ENCODE peak calls at places on chromosome 18, in four cellular contexts. One of them, this sample, is unnamed. For H3F3A, the result is how much of the 10 kb centered on the place peaks cover.

GRCh38 chr18:13366977-13367892 is 148.7 kb downstream of the LDLRAD4 start:
- DNase-seq in neural progenitor cell: no peak
- DNase-seq in MM.1S: no peak
- DNase-seq in GM23338: no peak
- DNase-seq in this sample: no peak

GRCh38 chr18:72762505-72763122 is 105.2 kb downstream of the NETO1 start:
- DNase-seq in neural progenitor cell: peak
- DNase-seq in MM.1S: peak
- DNase-seq in GM23338: peak
- DNase-seq in this sample: peak

GRCh38 chr18:48784654-48785053 is 166.1 kb downstream of the SMAD7 start:
- DNase-seq in MM.1S: peak
- DNase-seq in neural progenitor cell: no peak
- DNase-seq in GM23338: no peak
- DNase-seq in this sample: no peak

GRCh38 chr18:3901811-3902210 is 451.8 kb downstream of the TGIF1 start:
- DNase-seq in GM23338: no peak
- DNase-seq in neural progenitor cell: no peak
- DNase-seq in MM.1S: no peak
- DNase-seq in this sample: no peak

GRCh38 chr18:54149078-54149697 is 75.3 kb downstream of the MBD2 start:
- DNase-seq in GM23338: peak
- DNase-seq in neural progenitor cell: no peak
- DNase-seq in MM.1S: no peak
- DNase-seq in this sample: peak

GRCh38 chr18:60664736-60665135 is 292.2 kb upstream of the MC4R start:
- DNase-seq in GM23338: no peak
- DNase-seq in neural progenitor cell: no peak
- DNase-seq in MM.1S: peak
- DNase-seq in this sample: no peak

GRCh38 chr18:22504665-22505064 is 87.0 kb upstream of the CTAGE1 start:
- DNase-seq in GM23338: no peak
- DNase-seq in MM.1S: no peak
- DNase-seq in neural progenitor cell: no peak
- DNase-seq in this sample: no peak

GRCh38 chr18:12309683-12310198 is 1.7 kb downstream of the TUBB6 start:
- DNase-seq in GM23338: no peak
- DNase-seq in neural progenitor cell: no peak
- DNase-seq in MM.1S: no peak
- DNase-seq in this sample: no peak

GRCh38 chr18:8525692-8526091 is 83.5 kb upstream of the RAB12 start:
- DNase-seq in GM23338: peak
- DNase-seq in neural progenitor cell: peak
- DNase-seq in MM.1S: no peak
- DNase-seq in this sample: no peak

GRCh38 chr18:7608174-7608550 is 41.0 kb downstream of the PTPRM start:
- DNase-seq in GM23338: no peak
- DNase-seq in neural progenitor cell: no peak
- DNase-seq in MM.1S: no peak
- DNase-seq in this sample: no peak

GRCh38 chr18:12637393-12637792 is 20.5 kb downstream of the SPIRE1 start:
- DNase-seq in neural progenitor cell: no peak
- DNase-seq in MM.1S: no peak
- DNase-seq in GM23338: no peak
- DNase-seq in this sample: no peak

GRCh38 chr18:57956495-57956894 is 87.5 kb upstream of the NEDD4L start:
- DNase-seq in GM23338: no peak
- DNase-seq in MM.1S: no peak
- DNase-seq in neural progenitor cell: no peak
- DNase-seq in this sample: no peak

GRCh38 chr18:68763082-68763481 is 34.8 kb upstream of the CCDC102B start:
- DNase-seq in neural progenitor cell: no peak
- DNase-seq in GM23338: no peak
- DNase-seq in MM.1S: no peak
- DNase-seq in this sample: no peak

GRCh38 chr18:46712406-46712805 is 44.4 kb downstream of the ST8SIA5 start:
- DNase-seq in neural progenitor cell: no peak
- DNase-seq in GM23338: no peak
- DNase-seq in MM.1S: no peak
- DNase-seq in this sample: no peak

GRCh38 chr18:55634545-55634944 is 46.6 kb upstream of the TCF4 start:
- DNase-seq in neural progenitor cell: no peak
- DNase-seq in MM.1S: no peak
- DNase-seq in GM23338: no peak
- DNase-seq in this sample: no peak

GRCh38 chr18:50338122-50338521 is 36.7 kb upstream of the SKA1 start:
- DNase-seq in MM.1S: no peak
- DNase-seq in GM23338: no peak
- DNase-seq in neural progenitor cell: no peak
- DNase-seq in this sample: no peak

GRCh38 chr18:13273800-13274199 is 55.2 kb downstream of the LDLRAD4 start:
- DNase-seq in MM.1S: no peak
- DNase-seq in neural progenitor cell: no peak
- DNase-seq in GM23338: no peak
- DNase-seq in this sample: no peak

GRCh38 chr18:31241900-31242409 is 76.0 kb upstream of the DSG1 start:
- DNase-seq in MM.1S: no peak
- DNase-seq in GM23338: peak
- DNase-seq in neural progenitor cell: peak
- DNase-seq in this sample: peak

GRCh38 chr18:31244737-31245432 is 73.1 kb upstream of the DSG1 start:
- DNase-seq in MM.1S: no peak
- DNase-seq in neural progenitor cell: peak
- DNase-seq in GM23338: no peak
- DNase-seq in this sample: peak

GRCh38 chr18:79901665-79902064 is 49.8 kb downstream of the SLC66A2 start:
- DNase-seq in GM23338: no peak
- DNase-seq in MM.1S: no peak
- DNase-seq in neural progenitor cell: no peak
- DNase-seq in this sample: no peak

GRCh38 chr18:57984490-57985109 is 59.4 kb upstream of the NEDD4L start:
- DNase-seq in GM23338: no peak
- DNase-seq in neural progenitor cell: no peak
- DNase-seq in MM.1S: no peak
- DNase-seq in this sample: no peak

GRCh38 chr18:31942301-31942998 is 478 bp downstream of the TRAPPC8 start:
- DNase-seq in GM23338: peak
- DNase-seq in neural progenitor cell: peak
- DNase-seq in MM.1S: peak
- DNase-seq in this sample: peak

GRCh38 chr18:34957119-34957863 is 83.9 kb upstream of the MAPRE2 start:
- DNase-seq in GM23338: peak
- DNase-seq in neural progenitor cell: no peak
- DNase-seq in MM.1S: no peak
- DNase-seq in this sample: no peak

GRCh38 chr18:48993586-48993985 is 42.8 kb upstream of the SMAD7 start:
- DNase-seq in MM.1S: no peak
- DNase-seq in neural progenitor cell: no peak
- DNase-seq in GM23338: no peak
- DNase-seq in this sample: no peak

GRCh38 chr18:62737474-62737873 is 22.1 kb downstream of the PHLPP1 start:
- DNase-seq in MM.1S: no peak
- DNase-seq in neural progenitor cell: no peak
- DNase-seq in GM23338: peak
- DNase-seq in this sample: no peak
- H3K27ac ChIP-seq in MM.1S: no peak
- H3K27ac ChIP-seq in neural progenitor cell: no peak
- H3K27ac ChIP-seq in GM23338: peak
- H3K27ac ChIP-seq in this sample: no peak

GRCh38 chr18:26103579-26103978 is 13.2 kb upstream of the SS18 start:
- DNase-seq in neural progenitor cell: peak
- DNase-seq in MM.1S: peak
- DNase-seq in GM23338: peak
- DNase-seq in this sample: no peak
- TF ChIP-seq CTCF in neural progenitor cell: peak
- TF ChIP-seq CTCF in MM.1S: peak
- TF ChIP-seq CTCF in GM23338: peak
- TF ChIP-seq CTCF in this sample: no peak

GRCh38 chr18:70293166-70293565 is 4.3 kb downstream of the SOCS6 start:
- DNase-seq in neural progenitor cell: no peak
- DNase-seq in MM.1S: no peak
- DNase-seq in GM23338: no peak
- DNase-seq in this sample: no peak

GRCh38 chr18:70290482-70291294 is 1.8 kb downstream of the SOCS6 start:
- DNase-seq in neural progenitor cell: no peak
- DNase-seq in GM23338: no peak
- DNase-seq in MM.1S: no peak
- DNase-seq in this sample: no peak

GRCh38 chr18:70291295-70291574 is 2.4 kb downstream of the SOCS6 start:
- DNase-seq in MM.1S: no peak
- DNase-seq in neural progenitor cell: no peak
- DNase-seq in GM23338: no peak
- DNase-seq in this sample: no peak

GRCh38 chr18:70294471-70295191 is 5.8 kb downstream of the SOCS6 start:
- DNase-seq in MM.1S: no peak
- DNase-seq in GM23338: no peak
- DNase-seq in neural progenitor cell: peak
- DNase-seq in this sample: no peak

DNA sequence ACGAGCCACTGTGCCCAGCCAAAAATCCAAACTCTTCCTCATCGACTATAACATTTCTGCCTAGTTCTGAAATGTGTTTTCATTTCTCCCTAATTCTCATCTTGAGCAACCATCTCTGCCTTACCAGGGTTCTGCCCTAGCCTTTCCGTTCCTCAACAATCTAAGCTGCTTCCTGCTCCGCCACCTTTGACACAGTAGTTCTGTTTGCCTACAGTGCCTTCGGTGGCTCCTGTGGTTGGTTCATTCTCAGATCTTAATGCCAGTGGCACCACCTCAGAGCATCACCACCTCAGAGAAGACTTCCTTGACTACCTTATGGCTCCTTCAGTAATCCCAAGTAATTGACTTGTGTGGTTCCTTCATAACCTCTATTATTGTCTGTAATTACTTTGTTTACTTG is 3.8 kb downstream of the SOCS6 start:
- DNase-seq in GM23338: no peak
- DNase-seq in MM.1S: no peak
- DNase-seq in neural progenitor cell: no peak
- DNase-seq in this sample: no peak
- H3F3A ChIP-seq in GM23338: under half
- H3F3A ChIP-seq in MM.1S: under half
- H3F3A ChIP-seq in neural progenitor cell: under half
- H3F3A ChIP-seq in this sample: under half

GRCh38 chr18:9574473-9575115 is 39.8 kb downstream of the PPP4R1 start:
- DNase-seq in GM23338: peak
- DNase-seq in MM.1S: no peak
- DNase-seq in neural progenitor cell: no peak
- DNase-seq in this sample: no peak
- H3K27ac ChIP-seq in GM23338: no peak
- H3K27ac ChIP-seq in MM.1S: no peak
- H3K27ac ChIP-seq in neural progenitor cell: no peak
- H3K27ac ChIP-seq in this sample: no peak

DNA sequence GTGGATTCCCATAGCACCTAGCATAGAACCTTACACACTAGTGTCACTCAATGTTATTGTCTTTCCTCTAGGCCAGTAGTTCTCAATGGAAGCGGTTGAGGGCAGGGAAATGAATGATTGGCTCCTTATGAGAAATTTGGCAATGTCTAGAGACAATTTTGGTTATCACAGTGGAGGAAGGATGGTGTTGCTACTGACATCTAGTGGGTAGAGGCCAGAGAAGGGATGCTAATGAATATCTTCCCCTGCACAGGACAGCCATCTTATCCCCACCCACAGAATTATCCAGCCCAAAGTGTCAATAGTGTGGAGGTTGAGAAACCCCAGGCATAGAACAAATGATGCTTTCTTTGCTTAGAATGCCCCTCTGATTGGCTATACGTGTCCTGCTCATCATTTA is 15.8 kb downstream of the C18orf63 start:
- DNase-seq in neural progenitor cell: peak
- DNase-seq in MM.1S: peak
- DNase-seq in GM23338: peak
- DNase-seq in this sample: no peak
- TF ChIP-seq CTCF in neural progenitor cell: peak
- TF ChIP-seq CTCF in MM.1S: peak
- TF ChIP-seq CTCF in GM23338: peak
- TF ChIP-seq CTCF in this sample: peak

This sample was measured in PC-9.